ENCODE peak calls at places on chromosomes 3 and 15, in six cellular contexts. S is foreskin fibroblast, Q is fibroblast of mammary gland, F is cardiac fibroblast, O is AG10803, V is neural progenitor cell. B is an unnamed sample.

GRCh38 chr3:150293401-150294001 is 114.6 kb upstream of the TSC22D2 start:
- DNase-seq in F (peak; percentile 61), S (peak; percentile 87), Q (peak; percentile 71), V (no peak), O (peak; percentile 99), B (peak; percentile 96)

GRCh38 chr15:29435811-29436210 is 166.2 kb upstream of the NSMCE3 start:
- DNase-seq in F (no peak), V (no peak), S (no peak), O (no peak), Q (no peak), B (no peak)

GRCh38 chr3:64179249-64179648 is 46.0 kb downstream of the PRICKLE2 start:
- DNase-seq in F (no peak), V (no peak), O (no peak), S (no peak), Q (no peak), B (no peak)

GRCh38 chr3:126621627-126622345 is 33.1 kb downstream of the TXNRD3 start:
- DNase-seq in V (no peak), O (peak; percentile 57), Q (peak; percentile 32), S (peak; percentile 54), F (peak; percentile 36), B (peak; percentile 65)

GRCh38 chr15:81939604-81940440 is 106.0 kb downstream of the MEX3B start:
- DNase-seq in V (peak; percentile 60), O (peak; percentile 16), S (peak; percentile 24), Q (peak; percentile 66), F (peak; percentile 44), B (peak; percentile 76)

GRCh38 chr3:148794357-148794756 is 33.3 kb upstream of the CPB1 start:
- DNase-seq in V (no peak), Q (peak; percentile 16), F (no peak), S (no peak), O (no peak), B (peak; percentile 76)

GRCh38 chr15:58469432-58470353 is 37.9 kb downstream of the LIPC start:
- DNase-seq in V (peak; percentile 30), S (peak; percentile 89), Q (peak; percentile 90), F (peak; percentile 94), O (peak; percentile 98), B (peak; percentile 95)

GRCh38 chr15:38436993-38437392 is 16.9 kb upstream of the FAM98B start:
- DNase-seq in V (no peak), F (no peak), S (no peak), Q (no peak), O (no peak), B (no peak)

GRCh38 chr15:95734422-95735316 is 595.8 kb upstream of the NR2F2 start:
- DNase-seq in V (no peak), S (no peak), O (no peak), F (peak; percentile 72), Q (no peak), B (peak; percentile 65)

GRCh38 chr15:36323607-36324006 is 255.8 kb upstream of the CDIN1 start:
- DNase-seq in S (peak; percentile 33), F (no peak), O (peak; percentile 45), Q (peak; percentile 17), V (no peak), B (no peak)

GRCh38 chr15:74167891-74168331 is 5.6 kb upstream of the ISLR start:
- DNase-seq in Q (no peak), V (no peak), F (no peak), O (no peak), S (no peak), B (no peak)

DNA sequence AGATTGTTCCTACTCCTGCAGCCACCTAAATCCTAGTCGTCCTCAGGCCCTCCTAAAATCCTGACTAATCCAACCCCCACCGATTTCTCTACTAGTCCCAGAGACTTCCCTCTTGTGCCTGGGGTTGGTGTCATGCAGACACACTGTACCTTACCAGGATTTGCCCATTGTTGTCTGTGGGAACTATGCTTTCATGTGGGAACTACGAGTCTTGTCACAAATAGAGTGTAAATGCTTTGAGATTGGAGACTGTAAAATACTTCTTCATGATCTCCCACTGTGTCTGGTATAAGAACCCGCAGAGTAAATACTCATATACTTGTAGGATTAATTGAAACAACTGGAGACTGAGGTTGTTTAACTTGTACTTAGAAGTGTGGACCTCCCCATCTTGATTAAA is 11.2 kb downstream of the B3GNT5 start:
- DNase-seq in V (peak; percentile 45), O (no peak), Q (peak; percentile 35), F (no peak), S (no peak), B (peak; percentile 54)
- H3K4me3 ChIP-seq in V (peak overlapping the region; percentile 34), O (no peak overlapping the region), Q (no peak overlapping the region), F (no peak overlapping the region), S (no peak overlapping the region), B (no peak overlapping the region)

DNA sequence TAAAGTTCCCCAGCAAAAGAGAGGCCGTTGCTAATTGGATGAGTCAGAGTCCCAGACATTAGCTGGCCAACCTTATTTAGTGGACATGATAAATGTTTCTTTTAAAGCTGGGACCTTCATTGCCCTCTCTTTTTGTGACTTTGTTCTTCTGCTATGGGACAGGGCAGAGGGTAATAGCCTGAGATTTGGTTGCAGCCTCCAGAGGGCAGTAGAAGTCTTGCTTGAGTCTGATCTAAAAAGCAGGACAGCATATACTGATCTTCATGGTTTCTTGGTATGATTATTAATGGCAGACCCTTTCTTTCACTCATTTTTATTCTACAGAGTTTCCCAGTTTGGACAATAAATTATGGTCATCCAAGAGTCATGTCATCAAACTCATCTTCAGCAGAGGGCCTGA is 25.1 kb upstream of the ZKSCAN7 start:
- DNase-seq in Q (peak; percentile 25), S (no peak), F (peak; percentile 8), V (no peak), O (peak; percentile 17), B (peak; percentile 33)
- TF ChIP-seq CTCF in Q (peak; percentile 48), S (peak; percentile 31), F (peak; percentile 37), V (peak; percentile 27), O (peak; percentile 53), B (peak; percentile 55)

DNA sequence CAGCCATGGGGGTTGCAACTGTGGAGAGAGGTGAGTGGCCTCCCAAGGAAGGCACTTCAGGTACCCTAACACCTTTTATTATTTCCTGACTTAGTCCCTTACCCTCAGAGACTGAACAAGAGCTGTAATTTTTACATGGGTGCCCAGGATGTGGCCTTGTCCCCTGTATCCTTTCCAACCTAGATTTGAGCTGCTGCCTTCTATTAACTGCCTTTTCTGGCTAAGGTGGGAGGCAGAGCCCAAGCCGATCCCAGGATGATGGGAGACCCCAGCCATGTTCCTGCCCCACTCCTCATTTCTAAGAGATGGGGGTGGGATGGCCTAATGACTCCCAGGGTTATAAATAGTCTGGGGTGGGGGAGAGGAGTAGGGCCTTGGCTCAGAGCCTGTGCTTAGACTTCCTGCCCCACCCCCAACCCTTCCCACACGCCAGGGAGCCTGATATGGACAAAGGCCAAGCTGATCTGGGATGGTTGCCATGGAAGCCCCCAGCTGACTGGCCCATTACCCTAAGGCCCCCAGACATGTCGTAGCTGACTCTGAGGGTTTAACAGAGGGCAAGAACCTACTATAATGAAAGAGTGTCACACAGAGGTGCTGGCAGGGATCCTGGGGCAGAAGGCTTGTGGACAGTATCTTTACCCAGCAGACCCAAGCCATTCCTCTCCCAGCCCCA is 1.9 kb downstream of the KLHDC8B start:
- DNase-seq in V (peak; percentile 87), S (no peak), O (no peak), F (peak; percentile 70), Q (no peak), B (peak; percentile 54)
- H3K4me3 ChIP-seq in V (peak overlapping the region; percentile 41), S (peak overlapping the region; percentile 91), O (no peak overlapping the region), F (no peak overlapping the region), Q (no peak overlapping the region), B (no peak overlapping the region)

GRCh38 chr15:99366013-99366412 is 114.7 kb downstream of the LRRC28 start:
- DNase-seq in O (no peak), F (no peak), V (no peak), S (no peak), Q (no peak), B (no peak)

GRCh38 chr15:99365232-99365631 is 114.0 kb downstream of the LRRC28 start:
- DNase-seq in V (no peak), F (no peak), O (no peak), S (no peak), Q (no peak), B (no peak)

GRCh38 chr15:99359760-99360159 is 108.5 kb downstream of the LRRC28 start:
- DNase-seq in F (no peak), V (no peak), Q (no peak), S (no peak), O (no peak), B (no peak)

DNA sequence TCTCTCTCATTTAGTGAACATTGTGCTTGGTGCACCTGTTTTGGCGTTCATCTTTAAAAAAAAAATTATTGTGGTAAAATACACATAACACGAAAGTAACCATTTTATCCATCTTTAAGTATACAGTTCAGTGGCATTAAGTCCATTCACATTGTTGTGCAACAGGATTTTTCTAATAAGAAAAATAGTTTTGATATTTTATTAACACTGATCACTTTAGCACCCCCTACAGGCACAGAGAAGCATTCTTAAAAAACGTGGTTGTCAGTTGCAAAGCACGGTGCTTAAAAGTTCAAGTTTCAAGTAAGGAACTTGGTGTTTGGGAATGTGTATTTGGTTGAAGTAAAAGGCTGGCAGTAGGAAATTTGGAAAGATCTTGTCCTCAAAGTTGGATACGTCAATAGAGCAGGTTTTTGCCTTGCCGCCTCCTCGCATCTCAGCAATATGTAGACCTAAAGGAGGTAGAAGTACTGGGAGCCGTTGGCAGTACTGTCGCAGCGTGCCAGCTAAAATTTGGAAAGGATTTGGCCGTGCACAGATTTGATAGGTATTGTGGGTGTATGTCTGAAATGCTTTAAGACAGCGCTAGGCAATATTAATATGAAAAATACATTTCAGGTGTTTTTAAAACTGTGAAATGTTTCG is 110.4 kb downstream of the LRRC28 start:
- DNase-seq in V (peak; percentile 33), F (peak; percentile 19), O (peak; percentile 22), S (peak; percentile 10), Q (peak; percentile 53), B (peak; percentile 59)
- TF ChIP-seq CTCF in V (peak; percentile 78), F (peak; percentile 52), O (peak; percentile 50), S (peak; percentile 26), Q (peak; percentile 56), B (peak; percentile 57)

GRCh38 chr3:9916346-9916733 is 558 bp upstream of the IL17RC start:
- DNase-seq in Q (peak; percentile 92), V (peak; percentile 15), S (peak; percentile 73), O (peak; percentile 74), F (peak; percentile 42), B (peak; percentile 53)
- H3K4me3 ChIP-seq in Q (peak overlapping the region; percentile 63), V (no peak overlapping the region), S (peak overlapping the region; percentile 62), O (peak overlapping the region; percentile 71), F (peak overlapping the region; percentile 62), B (peak overlapping the region; percentile 56)